ENCODE peak calls at places on chromosomes 13 and 19, in five cellular contexts. R is heart left ventricle; X is CD8-positive, alpha-beta T cell; B is astrocyte; P is AG09309. F is an unnamed sample.

GRCh38 chr13:107680115-107680514 is 535.2 kb downstream of the LIG4 start:
- DNase-seq in R (no peak), X (no peak), B (no peak), P (no peak), F (no peak)

GRCh38 chr19:31570718-31571117 is 221.5 kb upstream of the TSHZ3 start:
- DNase-seq in R (no peak), X (no peak), B (no peak), P (no peak), F (no peak)

GRCh38 chr13:44249439-44249838 is 124.2 kb upstream of the SERP2 start:
- DNase-seq in R (peak), X (no peak), B (peak), P (peak), F (peak)

GRCh38 chr13:43316997-43317396 is 293.6 kb downstream of the DNAJC15 start:
- DNase-seq in R (peak), X (no peak), B (peak), P (no peak), F (peak)

GRCh38 chr19:4376991-4377781 is 23.2 kb downstream of the SH3GL1 start:
- DNase-seq in R (no peak), X (no peak), B (no peak), P (no peak), F (no peak)

GRCh38 chr13:52651880-52652169 is 811 bp upstream of the SUGT1 start:
- DNase-seq in R (no peak), X (no peak), B (no peak), P (no peak), F (no peak)

GRCh38 chr13:68390987-68391386 is 1160.9 kb upstream of the PCDH9 start:
- DNase-seq in R (no peak), X (no peak), B (no peak), P (no peak), F (no peak)

GRCh38 chr13:80721689-80722088 is 380.8 kb upstream of the SPRY2 start:
- DNase-seq in R (no peak), X (no peak), B (no peak), P (no peak), F (no peak)

GRCh38 chr19:17846146-17846545 is 1.6 kb downstream of the JAK3 start:
- DNase-seq in R (no peak), X (peak), B (no peak), P (no peak), F (no peak)

GRCh38 chr19:54430306-54431254 is 15.3 kb downstream of the TTYH1 start:
- DNase-seq in R (no peak), X (no peak), B (no peak), P (no peak), F (peak)

GRCh38 chr19:58350001-58350801 is 3.1 kb downstream of the A1BG start:
- DNase-seq in R (no peak), X (no peak), B (no peak), P (no peak), F (no peak)

GRCh38 chr13:40813662-40814454 is 24.4 kb downstream of the SLC25A15 start:
- DNase-seq in R (no peak), X (no peak), B (no peak), P (no peak), F (peak)

GRCh38 chr19:29967623-29968022 is 25.6 kb downstream of the URI1 start:
- DNase-seq in R (no peak), X (no peak), B (peak), P (no peak), F (peak)

GRCh38 chr13:52085416-52085815 is 43.5 kb downstream of the NEK5 start:
- DNase-seq in R (no peak), X (no peak), B (peak), P (peak), F (peak)

GRCh38 chr19:40974633-40975037 is 16.4 kb upstream of the CYP2B6 start:
- DNase-seq in R (peak), X (peak), B (peak), P (peak), F (peak)

GRCh38 chr13:31179241-31179640 is 17.5 kb upstream of the HSPH1 start:
- DNase-seq in R (no peak), X (no peak), B (no peak), P (no peak), F (no peak)

GRCh38 chr13:32811297-32811800 is 204.9 kb upstream of the KL start:
- DNase-seq in R (no peak), X (no peak), B (no peak), P (peak), F (no peak)

GRCh38 chr13:94858856-94859811 is 146.8 kb upstream of the SOX21 start:
- DNase-seq in R (peak), X (no peak), B (peak), P (no peak), F (peak)

GRCh38 chr13:35225582-35225981 is 250.9 kb downstream of the MAB21L1 start:
- DNase-seq in R (no peak), X (no peak), B (no peak), P (no peak), F (no peak)

DNA sequence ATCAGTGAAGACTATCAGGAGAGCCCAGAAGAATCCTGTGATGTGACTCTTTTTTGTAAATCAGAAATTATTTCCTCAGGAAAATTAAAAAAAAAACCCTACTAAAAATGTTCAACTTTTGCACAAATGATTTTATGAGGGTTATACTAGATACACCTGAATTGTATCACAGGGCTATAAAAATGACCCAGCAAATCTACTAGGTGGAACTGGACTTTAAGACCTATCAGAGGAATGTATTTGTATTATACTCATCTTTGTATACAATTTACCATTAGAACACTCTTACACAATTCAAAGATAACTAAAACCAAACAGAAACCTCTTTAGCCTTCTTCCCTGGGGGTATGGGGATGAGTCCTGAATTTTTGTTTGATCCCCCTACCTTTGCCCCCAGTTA is 7.2 kb downstream of the FBXL3 start:
- DNase-seq in R (no peak), X (no peak), B (no peak), P (no peak), F (no peak)
- H3K4me3 ChIP-seq in R (no peak), X (no peak), B (no peak), P (no peak), F (no peak)

GRCh38 chr13:78586706-78587105 is 16.6 kb downstream of the POU4F1 start:
- DNase-seq in R (no peak), X (no peak), B (no peak), P (no peak), F (no peak)
- TF ChIP-seq CTCF in R (no peak), X (no peak), B (no peak), P (no peak), F (peak)

DNA sequence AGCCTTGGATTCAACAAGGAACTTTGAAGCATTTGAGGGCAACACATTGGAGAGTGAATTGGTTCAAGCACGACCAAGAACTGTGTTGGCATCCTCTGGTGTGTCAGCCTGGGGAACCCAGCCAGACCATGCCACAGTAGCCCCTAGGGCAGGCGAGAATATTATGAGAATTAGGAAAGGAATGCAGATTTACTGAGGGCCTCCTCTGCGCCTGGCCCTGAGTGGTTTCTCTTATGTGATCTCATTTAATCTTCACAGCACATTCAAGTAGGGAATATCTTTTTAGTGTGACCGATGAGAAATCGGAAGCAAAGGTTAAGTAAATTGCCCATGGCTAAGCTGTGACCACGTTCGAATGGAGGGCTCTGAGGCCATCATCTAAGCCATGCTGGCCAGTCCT is 15.3 kb upstream of the ERICH6B start:
- DNase-seq in R (no peak), X (no peak), B (no peak), P (no peak), F (no peak)
- H3K4me3 ChIP-seq in R (no peak), X (no peak), B (no peak), P (no peak), F (no peak)

DNA sequence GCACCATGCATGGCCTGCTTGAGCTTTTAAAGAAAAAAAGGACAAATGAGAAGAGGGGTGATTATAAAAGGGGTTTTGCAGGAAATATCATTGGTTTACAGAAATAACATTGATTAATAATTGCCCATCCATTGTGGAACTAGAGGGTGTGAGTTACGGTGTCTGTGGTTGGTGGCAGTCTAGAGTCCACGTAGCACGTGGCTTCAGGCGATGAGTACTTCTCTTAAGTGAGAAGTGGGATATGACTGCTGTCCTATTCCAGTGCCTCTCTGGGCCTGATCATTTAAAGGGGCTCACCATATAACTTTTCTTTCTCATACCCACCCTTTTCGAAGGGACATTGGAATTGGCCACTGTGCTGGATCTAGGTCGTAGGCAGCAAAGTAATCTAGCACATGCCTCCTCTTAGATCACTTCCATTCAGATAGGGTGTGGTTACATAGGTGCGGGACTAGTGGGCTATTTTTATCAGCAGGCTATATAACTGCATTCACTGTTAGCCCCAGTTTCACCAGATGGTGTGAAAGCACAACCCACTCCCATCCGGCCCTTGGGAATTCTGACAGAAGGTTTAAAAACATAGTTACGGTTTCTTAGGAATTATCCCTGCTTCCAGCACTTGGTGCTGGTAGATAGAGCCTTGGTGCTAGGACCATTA is 19.9 kb downstream of the PPP5C start:
- DNase-seq in R (no peak), X (no peak), B (no peak), P (no peak), F (no peak)
- TF ChIP-seq CTCF in R (no peak), X (no peak), B (no peak), P (no peak), F (no peak)

DNA sequence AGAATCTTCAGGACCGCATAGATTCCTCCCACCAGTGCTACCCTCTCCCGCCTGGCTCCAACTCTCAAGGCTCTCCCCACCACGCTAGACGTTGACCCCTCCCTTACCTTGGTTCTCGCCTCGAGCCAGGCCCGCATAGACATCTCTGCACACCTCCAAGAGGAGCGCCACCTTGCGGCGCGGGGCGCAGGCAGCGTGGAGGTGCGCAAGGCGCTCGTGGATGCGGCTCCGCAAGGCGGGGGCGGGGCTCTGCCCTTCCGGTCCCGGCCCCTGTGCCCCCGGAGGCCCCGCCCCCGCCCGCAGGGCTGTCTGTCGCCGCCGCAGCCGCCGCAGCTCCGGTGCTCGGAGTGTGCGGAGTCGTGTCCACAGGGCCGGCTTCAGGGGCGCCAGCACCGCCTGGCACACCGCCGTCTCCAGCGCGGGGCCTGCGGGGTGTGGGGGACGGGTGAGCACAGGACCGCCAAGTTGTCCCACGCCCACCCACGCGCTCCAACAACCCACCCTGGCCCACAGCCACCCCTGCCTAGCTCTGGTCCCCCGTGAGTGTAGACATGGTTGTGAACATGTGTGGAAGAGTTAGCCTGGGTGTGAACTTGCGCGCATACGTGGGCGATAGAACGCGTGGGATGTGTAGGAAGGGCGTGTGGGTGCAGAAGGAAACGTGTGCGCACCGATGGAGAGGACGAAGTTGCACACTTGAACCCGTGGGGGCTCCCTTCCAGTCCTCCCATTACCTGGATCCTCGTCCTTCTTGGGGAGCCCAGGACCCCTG is 8.1 kb downstream of the RINL start:
- DNase-seq in R (peak), X (peak), B (no peak), P (no peak), F (peak)
- H3K4me3 ChIP-seq in R (peak), X (peak), B (peak), P (peak), F (peak)

DNA sequence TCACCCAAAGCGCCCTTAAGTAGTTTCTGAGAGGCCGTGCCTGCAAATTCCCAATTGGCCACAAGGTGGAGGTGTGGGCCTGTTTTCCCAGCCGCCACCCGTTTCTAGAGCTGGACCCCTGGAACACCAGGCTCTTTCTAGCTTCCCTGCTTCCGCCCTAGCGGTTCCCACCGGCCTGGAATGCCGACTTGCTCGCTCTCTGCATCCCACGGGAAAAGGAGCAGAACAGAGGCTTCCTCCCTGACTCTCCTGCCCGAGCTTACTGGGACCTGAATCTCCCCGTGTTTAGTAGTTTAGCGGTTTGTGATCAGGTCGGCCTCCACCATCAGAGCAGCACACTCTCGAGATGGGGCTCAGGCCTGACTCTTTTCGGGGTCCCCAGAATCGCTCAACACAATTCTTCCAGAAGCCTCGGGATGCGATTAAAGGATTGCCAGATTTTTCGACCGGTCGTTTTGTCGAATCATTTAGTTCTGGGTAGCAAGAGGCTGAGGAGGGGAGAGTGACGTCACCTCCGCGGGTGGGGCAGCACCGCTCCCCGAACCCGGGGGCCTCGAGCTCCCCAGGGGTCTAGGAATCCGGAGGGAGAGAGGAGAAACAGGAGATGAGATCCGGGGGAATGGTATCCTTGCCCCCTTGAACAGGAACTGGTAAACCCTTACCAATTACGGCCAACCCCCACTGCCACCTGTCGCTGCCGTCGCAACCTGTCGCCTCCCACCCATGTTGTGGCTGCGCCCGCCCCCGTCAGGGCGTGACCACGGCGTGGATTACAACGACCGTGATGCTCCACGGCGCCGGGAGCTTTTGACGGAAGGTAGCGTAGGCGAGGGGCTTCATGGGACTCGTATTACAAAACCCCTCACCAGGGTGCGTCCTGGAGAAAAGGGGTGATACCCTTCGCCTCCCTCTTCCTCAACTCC is 8.0 kb downstream of the NAPSA start:
- DNase-seq in R (peak), X (peak), B (peak), P (no peak), F (peak)
- TF ChIP-seq CTCF in R (peak), X (peak), B (peak), P (peak), F (peak)

GRCh38 chr19:48715276-48715675 is 4.2 kb downstream of the MAMSTR start:
- DNase-seq in R (peak), X (no peak), B (no peak), P (no peak), F (no peak)
- H3K4me3 ChIP-seq in R (no peak), X (no peak), B (no peak), P (peak), F (peak)

GRCh38 chr19:12970070-12970820 is 869 bp downstream of the DAND5 start:
- DNase-seq in R (no peak), X (no peak), B (no peak), P (no peak), F (no peak)
- TF ChIP-seq CTCF in R (no peak), X (no peak), B (no peak), P (no peak), F (no peak)